ENCODE peak calls at places on chromosomes 11 and 22, in nine cellular contexts. P, W, B, A, R, Q, D, K and I are unnamed samples.

GRCh38 chr11:2233693-2234455 is 36.5 kb downstream of the ASCL2 start:
- DNase-seq in P (no peak), W (no peak), B (no peak), A (no peak), R (no peak), Q (no peak), D (no peak), K (no peak), I (no peak)

GRCh38 chr11:63766501-63767270 is 1.9 kb downstream of the ZFTA start:
- DNase-seq in P (no peak), W (no peak), B (no peak), A (no peak), R (peak), Q (no peak), D (no peak), K (no peak), I (no peak)

GRCh38 chr11:1303973-1304372 is 5.5 kb downstream of the TOLLIP start:
- DNase-seq in P (no peak), W (no peak), B (no peak), A (peak), R (no peak), Q (no peak), D (no peak), K (no peak), I (peak)

GRCh38 chr11:116691779-116692178 is 81.0 kb downstream of the BUD13 start:
- DNase-seq in P (peak), W (no peak), B (peak), A (peak), R (peak), Q (peak), D (no peak), K (no peak), I (peak)

GRCh38 chr11:114827043-114827442 is 148.7 kb downstream of the NXPE2 start:
- DNase-seq in P (no peak), W (no peak), B (no peak), A (no peak), R (no peak), Q (no peak), D (no peak), K (no peak), I (no peak)

GRCh38 chr11:27926056-27926455 is 181.9 kb downstream of the KIF18A start:
- DNase-seq in P (no peak), W (no peak), B (no peak), A (no peak), R (peak), Q (no peak), D (no peak), K (no peak), I (no peak)

GRCh38 chr22:27381552-27381951 is 420.0 kb downstream of the MN1 start:
- DNase-seq in P (no peak), W (no peak), B (no peak), A (no peak), R (no peak), Q (no peak), D (no peak), K (no peak), I (no peak)

GRCh38 chr11:95593101-95593500 is 196.5 kb downstream of the FAM76B start:
- DNase-seq in P (no peak), W (no peak), B (no peak), A (peak), R (peak), Q (no peak), D (no peak), K (no peak), I (no peak)